ENCODE peak calls at places on chromosomes 13 and 19, in six cellular contexts. E, S, R, K, P and O are unnamed samples.

GRCh38 chr19:39057615-39058014 is 25.3 kb upstream of the FBXO27 start:
- DNase-seq in E (no peak), S (no peak), R (no peak), K (no peak), P (no peak), O (no peak)

GRCh38 chr13:51191743-51192142 is 30.5 kb upstream of the FAM124A start:
- DNase-seq in E (no peak), S (no peak), R (no peak), K (no peak), P (no peak), O (no peak)

GRCh38 chr19:45643024-45643926 is 4.1 kb upstream of the EML2 start:
- DNase-seq in E (peak), S (peak), R (peak), K (peak), P (peak), O (peak)

GRCh38 chr13:40648841-40649240 is 17.6 kb downstream of the FOXO1 start:
- DNase-seq in E (no peak), S (no peak), R (no peak), K (peak), P (no peak), O (no peak)

GRCh38 chr13:113928701-113929627 is 44.9 kb downstream of the C13orf46 start:
- DNase-seq in E (peak), S (peak), R (peak), K (no peak), P (peak), O (peak)

GRCh38 chr19:5966215-5966614 is 11.7 kb downstream of the RANBP3 start:
- DNase-seq in E (peak), S (no peak), R (no peak), K (no peak), P (no peak), O (no peak)

GRCh38 chr19:4710281-4710600 is 13.4 kb downstream of the DPP9 start:
- DNase-seq in E (no peak), S (no peak), R (no peak), K (no peak), P (no peak), O (no peak)

GRCh38 chr13:113739527-113740285 is 19.3 kb upstream of the TMEM255B start:
- DNase-seq in E (no peak), S (no peak), R (no peak), K (no peak), P (no peak), O (no peak)

GRCh38 chr19:411723-412355 is 2.9 kb upstream of the C2CD4C start:
- DNase-seq in E (no peak), S (no peak), R (no peak), K (no peak), P (no peak), O (no peak)

GRCh38 chr13:36673838-36674326 is at the start of gene SERTM1:
- DNase-seq in E (peak), S (peak), R (no peak), K (no peak), P (no peak), O (no peak)

GRCh38 chr13:35866801-35867200 is 264.4 kb downstream of the DCLK1 start:
- DNase-seq in E (no peak), S (peak), R (no peak), K (no peak), P (no peak), O (no peak)

GRCh38 chr13:107883561-107884175 is 331.7 kb downstream of the LIG4 start:
- DNase-seq in E (no peak), S (peak), R (no peak), K (no peak), P (no peak), O (no peak)

GRCh38 chr19:861099-861755 is 1.8 kb downstream of the CFD start:
- DNase-seq in E (no peak), S (no peak), R (no peak), K (no peak), P (no peak), O (no peak)

GRCh38 chr13:92739306-92739818 is 487.2 kb upstream of the GPC6 start:
- DNase-seq in E (no peak), S (no peak), R (no peak), K (no peak), P (no peak), O (no peak)

GRCh38 chr13:111006508-111007031 is 91.7 kb upstream of the ANKRD10 start:
- DNase-seq in E (peak), S (peak), R (no peak), K (no peak), P (peak), O (no peak)

GRCh38 chr13:110850006-110850405 is 64.9 kb downstream of the ANKRD10 start:
- DNase-seq in E (no peak), S (no peak), R (no peak), K (no peak), P (no peak), O (no peak)

GRCh38 chr19:5265260-5265659 is 75.4 kb downstream of the PTPRS start:
- DNase-seq in E (no peak), S (no peak), R (no peak), K (no peak), P (no peak), O (no peak)

GRCh38 chr19:51124729-51125128 is at the start of gene SIGLEC9:
- DNase-seq in E (no peak), S (no peak), R (no peak), K (no peak), P (no peak), O (no peak)

GRCh38 chr19:2046046-2046907 is 4.8 kb downstream of the MKNK2 start:
- DNase-seq in E (no peak), S (no peak), R (no peak), K (no peak), P (no peak), O (no peak)

GRCh38 chr13:103931885-103932284 is 865.7 kb upstream of the SLC10A2 start:
- DNase-seq in E (no peak), S (no peak), R (no peak), K (no peak), P (no peak), O (no peak)

GRCh38 chr19:57351867-57352266 is 796 bp downstream of the ZNF304 start:
- DNase-seq in E (no peak), S (no peak), R (no peak), K (no peak), P (no peak), O (no peak)
- TF ChIP-seq CTCF in E (no peak), S (no peak), R (no peak), K (no peak), P (no peak), O (no peak)

GRCh38 chr13:20497376-20497775 is 28.3 kb downstream of the CRYL1 start:
- DNase-seq in E (no peak), S (no peak), R (no peak), K (no peak), P (no peak), O (no peak)

GRCh38 chr13:20495087-20496023 is 30.3 kb downstream of the CRYL1 start:
- DNase-seq in E (peak), S (peak), R (peak), K (peak), P (peak), O (peak)

GRCh38 chr13:20492641-20493040 is 33.0 kb downstream of the CRYL1 start:
- DNase-seq in E (no peak), S (no peak), R (peak), K (peak), P (no peak), O (no peak)

GRCh38 chr13:20492036-20492435 is 33.6 kb downstream of the CRYL1 start:
- DNase-seq in E (no peak), S (no peak), R (no peak), K (no peak), P (no peak), O (no peak)

GRCh38 chr13:20494656-20495055 is 31.0 kb downstream of the CRYL1 start:
- DNase-seq in E (no peak), S (no peak), R (no peak), K (no peak), P (no peak), O (no peak)
- TF ChIP-seq CTCF in E (no peak), S (no peak), R (no peak), K (no peak), P (no peak), O (no peak)

GRCh38 chr13:58994778-58995177 is 1169.0 kb downstream of the DIAPH3 start:
- DNase-seq in E (no peak), S (no peak), R (no peak), K (peak), P (no peak), O (no peak)
- TF ChIP-seq CTCF in E (no peak), S (peak), R (peak), K (peak), P (no peak), O (no peak)

DNA sequence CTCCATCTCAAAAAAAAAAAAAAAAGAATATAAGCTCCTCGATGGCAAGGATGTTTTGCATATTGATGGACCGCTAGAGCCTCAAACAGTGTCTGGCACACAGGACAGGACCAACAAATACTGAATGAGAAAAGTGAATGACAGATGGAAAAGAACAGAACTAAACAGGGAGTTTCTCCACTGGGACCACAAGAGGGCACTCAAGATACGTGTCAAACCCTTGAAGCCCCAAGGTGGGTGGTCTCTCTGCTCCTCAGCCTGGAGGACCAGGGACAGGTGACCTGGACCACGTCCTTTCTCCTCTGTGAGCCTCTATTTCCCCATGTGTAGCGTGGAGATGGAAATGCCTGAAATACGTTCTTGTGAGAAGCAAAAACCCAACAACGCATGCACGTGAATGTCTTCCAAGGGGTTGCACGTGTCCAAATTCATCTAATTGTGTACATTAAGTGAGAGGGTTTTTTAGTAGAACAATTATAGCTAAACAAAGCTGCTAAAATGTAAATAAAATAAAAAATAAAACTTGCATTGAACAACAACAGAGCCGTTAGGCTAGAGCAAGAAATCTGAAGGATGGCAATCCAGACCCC is 5.7 kb upstream of the CDC42EP5 start:
- DNase-seq in E (no peak), S (peak), R (no peak), K (peak), P (no peak), O (no peak)
- TF ChIP-seq CTCF in E (peak), S (peak), R (peak), K (peak), P (no peak), O (no peak)